ENCODE peak calls at places on chromosomes 5 and 9, in ten cellular contexts. H is GM19239; C is activated naive CD4-positive, alpha-beta T cell treated with anti-CD3 and anti-CD28 coated beads, Interleukin-2, amount 50 U/mL, for 16 hours; M is germinal center; S is GM04504; P is stimulated activated CD4-positive, alpha-beta T cell treated with anti-CD3 and anti-CD28 coated beads, Interleukin-12 subunit alpha, Interleukin-12 subunit beta, amount 100 ng/mL, for 24 hours; X is head of caudate nucleus; G is HTR-8/SVneo; Z is GDM1; A is NB4. T is an unnamed sample.

GRCh38 chr9:108478431-108478837 is 377.4 kb downstream of the ACTL7B start:
- DNase-seq in H (no peak), C (no peak), M (no peak), S (peak; percentile 84), P (no peak), X (no peak), G (peak; percentile 26), Z (no peak), A (peak; percentile 2), T (no peak)

GRCh38 chr5:134100283-134101011 is 14.0 kb upstream of the TCF7 start:
- DNase-seq in H (peak; percentile 83), C (peak; percentile 85), M (peak; percentile 73), S (no peak), P (peak; percentile 75), X (no peak), G (no peak), Z (no peak), A (no peak), T (peak; percentile 62)

GRCh38 chr9:20270176-20270575 is 352.1 kb downstream of the MLLT3 start:
- DNase-seq in H (no peak), C (no peak), M (no peak), S (no peak), P (no peak), X (no peak), G (no peak), Z (no peak), A (no peak), T (no peak)

GRCh38 chr5:159906957-159907356 is 9.3 kb upstream of the ADRA1B start:
- DNase-seq in H (no peak), C (no peak), M (no peak), S (no peak), P (no peak), X (no peak), G (no peak), Z (no peak), A (no peak), T (no peak)

GRCh38 chr9:134395002-134395517 is 68.8 kb downstream of the RXRA start:
- DNase-seq in H (no peak), C (no peak), M (no peak), S (no peak), P (no peak), X (no peak), G (no peak), Z (no peak), A (no peak), T (no peak)

GRCh38 chr9:109935406-109936087 is 155.5 kb downstream of the PALM2AKAP2 start:
- DNase-seq in H (no peak), C (no peak), M (no peak), S (no peak), P (no peak), X (no peak), G (no peak), Z (no peak), A (no peak), T (no peak)

GRCh38 chr5:89120719-89121118 is 237.7 kb upstream of the MEF2C start:
- DNase-seq in H (no peak), C (no peak), M (no peak), S (no peak), P (no peak), X (peak; percentile 17), G (no peak), Z (no peak), A (peak; percentile 30), T (no peak)

GRCh38 chr9:18614651-18615050 is 140.7 kb downstream of the ADAMTSL1 start:
- DNase-seq in H (no peak), C (no peak), M (no peak), S (no peak), P (no peak), X (no peak), G (no peak), Z (no peak), A (no peak), T (no peak)

GRCh38 chr9:14661421-14662059 is 31.7 kb downstream of the ZDHHC21 start:
- DNase-seq in H (no peak), C (no peak), M (peak; percentile 2), S (no peak), P (no peak), X (no peak), G (no peak), Z (no peak), A (peak; percentile 63), T (peak; percentile 27)

GRCh38 chr9:101635473-101635872 is 40.7 kb upstream of the PPP3R2 start:
- DNase-seq in H (no peak), C (no peak), M (no peak), S (no peak), P (no peak), X (no peak), G (no peak), Z (no peak), A (no peak), T (no peak)

GRCh38 chr5:122863721-122864120 is 18.3 kb downstream of the SNX24 start:
- DNase-seq in H (no peak), C (no peak), M (no peak), S (no peak), P (no peak), X (no peak), G (no peak), Z (no peak), A (no peak), T (no peak)

GRCh38 chr9:107309271-107309670 is 26.2 kb downstream of the RAD23B start:
- DNase-seq in H (no peak), C (no peak), M (no peak), S (no peak), P (no peak), X (no peak), G (no peak), Z (peak; percentile 13), A (no peak), T (no peak)

GRCh38 chr9:107693620-107694326 is 204.2 kb upstream of the KLF4 start:
- DNase-seq in H (no peak), C (no peak), M (no peak), S (no peak), P (no peak), X (no peak), G (no peak), Z (no peak), A (no peak), T (no peak)

GRCh38 chr5:69331528-69332445 is 814 bp downstream of the CCDC125 start:
- DNase-seq in H (no peak), C (no peak), M (peak; percentile 39), S (no peak), P (no peak), X (no peak), G (no peak), Z (no peak), A (peak; percentile 66), T (no peak)

GRCh38 chr9:103789686-103790085 is 304.4 kb upstream of the SMC2 start:
- DNase-seq in H (no peak), C (no peak), M (no peak), S (no peak), P (no peak), X (no peak), G (no peak), Z (no peak), A (peak; percentile 26), T (no peak)

GRCh38 chr9:78029601-78030552 is 1.7 kb downstream of the GNAQ start:
- DNase-seq in H (no peak), C (peak; percentile 16), M (no peak), S (no peak), P (no peak), X (peak; percentile 54), G (no peak), Z (no peak), A (peak; percentile 74), T (no peak)

GRCh38 chr5:60668715-60669304 is 31.2 kb downstream of the DEPDC1B start:
- DNase-seq in H (no peak), C (no peak), M (peak; percentile 21), S (no peak), P (no peak), X (no peak), G (peak; percentile 21), Z (peak; percentile 14), A (peak; percentile 57), T (no peak)

GRCh38 chr5:143605403-143606005 is 202.0 kb upstream of the NR3C1 start:
- DNase-seq in H (no peak), C (no peak), M (peak; percentile 22), S (no peak), P (no peak), X (peak; percentile 14), G (no peak), Z (no peak), A (peak; percentile 88), T (no peak)

GRCh38 chr5:998975-999501 is 9.6 kb upstream of the NKD2 start:
- DNase-seq in H (no peak), C (no peak), M (no peak), S (no peak), P (no peak), X (peak; percentile 6), G (no peak), Z (no peak), A (no peak), T (no peak)

GRCh38 chr9:134059188-134059641 is 8.6 kb downstream of the BRD3 start:
- DNase-seq in H (no peak), C (no peak), M (no peak), S (no peak), P (no peak), X (no peak), G (no peak), Z (no peak), A (no peak), T (no peak)

GRCh38 chr9:16532681-16533450 is 337.6 kb downstream of the BNC2 start:
- DNase-seq in H (no peak), C (no peak), M (no peak), S (no peak), P (no peak), X (no peak), G (no peak), Z (no peak), A (peak; percentile 36), T (no peak)

GRCh38 chr9:88623698-88624097 is 88.7 kb downstream of the NXNL2 start:
- DNase-seq in H (no peak), C (no peak), M (no peak), S (no peak), P (no peak), X (no peak), G (no peak), Z (no peak), A (no peak), T (no peak)

GRCh38 chr9:78982849-78983248 is 588.9 kb upstream of the TLE4 start:
- DNase-seq in H (no peak), C (no peak), M (no peak), S (no peak), P (no peak), X (no peak), G (no peak), Z (no peak), A (no peak), T (no peak)

GRCh38 chr5:178249191-178249989 is 16.8 kb upstream of the PHYKPL start:
- DNase-seq in H (no peak), C (no peak), M (no peak), S (peak; percentile 82), P (no peak), X (no peak), G (no peak), Z (peak; percentile 47), A (peak; percentile 23), T (no peak)

GRCh38 chr9:15248106-15248505 is 58.9 kb downstream of the TTC39B start:
- DNase-seq in H (no peak), C (no peak), M (no peak), S (no peak), P (no peak), X (no peak), G (no peak), Z (no peak), A (no peak), T (no peak)

GRCh38 chr5:34571380-34572041 is 84.6 kb upstream of the RAI14 start:
- DNase-seq in H (no peak), C (no peak), M (no peak), S (no peak), P (no peak), X (no peak), G (peak; percentile 66), Z (no peak), A (no peak), T (no peak)

GRCh38 chr9:104280711-104281110 is 186.6 kb downstream of the SMC2 start:
- DNase-seq in H (no peak), C (no peak), M (no peak), S (no peak), P (no peak), X (no peak), G (no peak), Z (no peak), A (no peak), T (no peak)

GRCh38 chr5:74262810-74263209 is 377.7 kb downstream of the ENC1 start:
- DNase-seq in H (no peak), C (no peak), M (no peak), S (no peak), P (no peak), X (no peak), G (no peak), Z (no peak), A (no peak), T (no peak)